ENCODE peak calls at places on chromosomes 12 and 14, in four cellular contexts. K is pancreas, Z is SK-N-SH treated with all-trans-retinoic acid at 6 μM for 48 hours, L is A549. N is an unnamed sample.
A peak's percentile ranks its signal among the peaks of the same experiment; 100 is the strongest.

GRCh38 chr14:60563113-60563512 is 54.2 kb downstream of the SIX6 start:
- ATAC-seq in K (peak; percentile 43), Z (peak; percentile 92), L (no peak), N (no peak)

GRCh38 chr14:75654127-75654732 is 6.4 kb downstream of the ERG28 start:
- ATAC-seq in K (peak; percentile 97), Z (peak; percentile 98), L (peak; percentile 93), N (peak; percentile 88)

GRCh38 chr12:1373887-1374286 is 220.5 kb downstream of the FBXL14 start:
- ATAC-seq in K (no peak), Z (peak; percentile 61), L (no peak), N (no peak)

GRCh38 chr12:124795081-124795948 is 68.3 kb downstream of the SCARB1 start:
- ATAC-seq in K (no peak), Z (no peak), L (peak; percentile 30), N (no peak)

GRCh38 chr12:97940629-97941028 is 478.0 kb downstream of the RMST start:
- ATAC-seq in K (no peak), Z (no peak), L (no peak), N (no peak)

GRCh38 chr12:117367006-117367638 is 5.7 kb upstream of the NOS1 start:
- ATAC-seq in K (peak; percentile 92), Z (peak; percentile 85), L (peak; percentile 41), N (peak; percentile 68)

GRCh38 chr12:6383572-6384498 is at the start of gene LTBR:
- ATAC-seq in K (peak; percentile 97), Z (no peak), L (peak; percentile 96), N (peak; percentile 93)

GRCh38 chr12:50786498-50787231 is 22.8 kb downstream of the ATF1 start:
- ATAC-seq in K (peak; percentile 21), Z (peak; percentile 89), L (peak; percentile 98), N (peak; percentile 98)

GRCh38 chr12:58844161-58844560 is 76.1 kb downstream of the LRIG3 start:
- ATAC-seq in K (no peak), Z (no peak), L (no peak), N (no peak)

GRCh38 chr12:51893786-51894185 is 5.9 kb downstream of the ANKRD33 start:
- ATAC-seq in K (no peak), Z (no peak), L (no peak), N (no peak)

GRCh38 chr12:26831959-26832816 is 806 bp downstream of the ITPR2 start:
- ATAC-seq in K (peak; percentile 58), Z (peak; percentile 67), L (peak; percentile 70), N (peak; percentile 61)

GRCh38 chr12:130920711-130921381 is 32.9 kb upstream of the ADGRD1 start:
- ATAC-seq in K (peak; percentile 29), Z (no peak), L (peak; percentile 21), N (no peak)

GRCh38 chr12:48187916-48188695 is 4.7 kb downstream of the CCDC184 start:
- ATAC-seq in K (no peak), Z (no peak), L (no peak), N (no peak)

GRCh38 chr14:87896393-87897380 is 96.3 kb downstream of the GALC start:
- ATAC-seq in K (peak; percentile 81), Z (peak; percentile 82), L (peak; percentile 76), N (no peak)

GRCh38 chr12:77998236-77998786 is 167.6 kb downstream of the NAV3 start:
- ATAC-seq in K (no peak), Z (no peak), L (no peak), N (no peak)

GRCh38 chr14:79659995-79660975 is 551.0 kb downstream of the DIO2 start:
- ATAC-seq in K (no peak), Z (no peak), L (no peak), N (no peak)

GRCh38 chr12:50542448-50542847 is 37.7 kb downstream of the DIP2B start:
- ATAC-seq in K (peak; percentile 33), Z (peak; percentile 82), L (peak; percentile 93), N (peak; percentile 95)

GRCh38 chr12:52202361-52203078 is 10.7 kb upstream of the KRT80 start:
- ATAC-seq in K (no peak), Z (peak; percentile 3), L (peak; percentile 10), N (peak; percentile 4)

GRCh38 chr12:80033457-80033856 is 65.9 kb upstream of the OTOGL start:
- ATAC-seq in K (no peak), Z (peak; percentile 85), L (no peak), N (no peak)

N was measured in esophagus mucosa.